ENCODE peak calls at places on chromosomes 4 and X, in four cellular contexts. One of them, this sample, is unnamed.

GRCh38 chr4:94519019-94519418 is 67.3 kb downstream of the PDLIM5 start:
- DNase-seq in HFF-Myc: no peak
- DNase-seq in left ventricle myocardium inferior: no peak
- DNase-seq in aorta: no peak
- DNase-seq in this sample: no peak

GRCh38 chr4:794911-795725 is 30.8 kb downstream of the CPLX1 start:
- DNase-seq in HFF-Myc: no peak
- DNase-seq in left ventricle myocardium inferior: no peak
- DNase-seq in aorta: peak; percentile 75
- DNase-seq in this sample: no peak

GRCh38 chrX:138897621-138898492 is 186.3 kb upstream of the FGF13 start:
- DNase-seq in HFF-Myc: no peak
- DNase-seq in left ventricle myocardium inferior: no peak
- DNase-seq in aorta: no peak
- DNase-seq in this sample: peak; percentile 69

GRCh38 chr4:183329244-183329643 is 7.0 kb upstream of the CLDN24 start:
- DNase-seq in HFF-Myc: no peak
- DNase-seq in left ventricle myocardium inferior: no peak
- DNase-seq in aorta: no peak
- DNase-seq in this sample: no peak

GRCh38 chr4:23455482-23455881 is 434.4 kb downstream of the PPARGC1A start:
- DNase-seq in HFF-Myc: no peak
- DNase-seq in left ventricle myocardium inferior: no peak
- DNase-seq in aorta: no peak
- DNase-seq in this sample: peak; percentile 8

GRCh38 chrX:145817299-145817665 is 347 bp upstream of the SLITRK2 start:
- DNase-seq in HFF-Myc: no peak
- DNase-seq in left ventricle myocardium inferior: no peak
- DNase-seq in aorta: peak; percentile 59
- DNase-seq in this sample: no peak

GRCh38 chr4:75180790-75181776 is 248.2 kb downstream of the PARM1 start:
- DNase-seq in HFF-Myc: no peak
- DNase-seq in left ventricle myocardium inferior: no peak
- DNase-seq in aorta: peak; percentile 75
- DNase-seq in this sample: no peak

GRCh38 chrX:131812847-131813825 is 210.0 kb upstream of the STK26 start:
- DNase-seq in HFF-Myc: no peak
- DNase-seq in left ventricle myocardium inferior: no peak
- DNase-seq in aorta: peak; percentile 86
- DNase-seq in this sample: no peak

GRCh38 chr4:147984065-147984777 is 252.3 kb downstream of the ARHGAP10 start:
- DNase-seq in HFF-Myc: peak; percentile 38
- DNase-seq in left ventricle myocardium inferior: no peak
- DNase-seq in aorta: no peak
- DNase-seq in this sample: peak; percentile 29

GRCh38 chr4:73508651-73509050 is 27.1 kb downstream of the AFM start:
- DNase-seq in HFF-Myc: no peak
- DNase-seq in left ventricle myocardium inferior: no peak
- DNase-seq in aorta: no peak
- DNase-seq in this sample: peak; percentile 24

GRCh38 chr4:152415980-152416379 is 119.9 kb downstream of the FBXW7 start:
- DNase-seq in HFF-Myc: no peak
- DNase-seq in left ventricle myocardium inferior: no peak
- DNase-seq in aorta: no peak
- DNase-seq in this sample: peak; percentile 47

GRCh38 chrX:117972681-117973080 is 143.9 kb downstream of the KLHL13 start:
- DNase-seq in HFF-Myc: no peak
- DNase-seq in left ventricle myocardium inferior: no peak
- DNase-seq in aorta: no peak
- DNase-seq in this sample: no peak

GRCh38 chrX:143781103-143781502 is 60.6 kb upstream of the SPANXN2 start:
- DNase-seq in HFF-Myc: no peak
- DNase-seq in left ventricle myocardium inferior: no peak
- DNase-seq in aorta: no peak
- DNase-seq in this sample: peak; percentile 27

GRCh38 chr4:6660430-6660829 is 19.9 kb downstream of the MRFAP1 start:
- DNase-seq in HFF-Myc: no peak
- DNase-seq in left ventricle myocardium inferior: no peak
- DNase-seq in aorta: no peak
- DNase-seq in this sample: no peak

GRCh38 chrX:13688384-13688771 is 550 bp upstream of the RAB9A start:
- DNase-seq in HFF-Myc: no peak
- DNase-seq in left ventricle myocardium inferior: no peak
- DNase-seq in aorta: no peak
- DNase-seq in this sample: peak; percentile 11

GRCh38 chr4:33715996-33716395 is 2528.3 kb downstream of the ARAP2 start:
- DNase-seq in HFF-Myc: peak; percentile 74
- DNase-seq in left ventricle myocardium inferior: no peak
- DNase-seq in aorta: no peak
- DNase-seq in this sample: peak; percentile 59

GRCh38 chr4:150251752-150252190 is 173.5 kb downstream of the DCLK2 start:
- DNase-seq in HFF-Myc: no peak
- DNase-seq in left ventricle myocardium inferior: no peak
- DNase-seq in aorta: no peak
- DNase-seq in this sample: no peak

GRCh38 chr4:98845960-98846359 is 83.0 kb downstream of the EIF4E start:
- DNase-seq in HFF-Myc: no peak
- DNase-seq in left ventricle myocardium inferior: no peak
- DNase-seq in aorta: no peak
- DNase-seq in this sample: no peak

GRCh38 chr4:118762753-118763477 is 73.0 kb downstream of the SEC24D start:
- DNase-seq in HFF-Myc: no peak
- DNase-seq in left ventricle myocardium inferior: no peak
- DNase-seq in aorta: no peak
- DNase-seq in this sample: no peak

GRCh38 chrX:125175991-125176390 is 143.7 kb upstream of the TEX13C start:
- DNase-seq in HFF-Myc: no peak
- DNase-seq in left ventricle myocardium inferior: no peak
- DNase-seq in aorta: no peak
- DNase-seq in this sample: no peak

GRCh38 chr4:48949518-48950207 is 36.4 kb upstream of the CWH43 start:
- DNase-seq in HFF-Myc: no peak
- DNase-seq in left ventricle myocardium inferior: no peak
- DNase-seq in aorta: no peak
- DNase-seq in this sample: peak; percentile 96

GRCh38 chr4:182745268-182745667 is 171.9 kb downstream of the DCTD start:
- DNase-seq in HFF-Myc: no peak
- DNase-seq in left ventricle myocardium inferior: no peak
- DNase-seq in aorta: no peak
- DNase-seq in this sample: peak; percentile 79

GRCh38 chr4:15436515-15436914 is 8.7 kb downstream of the C1QTNF7 start:
- DNase-seq in HFF-Myc: no peak
- DNase-seq in left ventricle myocardium inferior: no peak
- DNase-seq in aorta: no peak
- DNase-seq in this sample: no peak

GRCh38 chrX:10098235-10098819 is 58.4 kb upstream of the CLCN4 start:
- DNase-seq in HFF-Myc: no peak
- DNase-seq in left ventricle myocardium inferior: no peak
- DNase-seq in aorta: no peak
- DNase-seq in this sample: no peak

GRCh38 chr4:78532046-78532445 is 19.5 kb upstream of the ANXA3 start:
- DNase-seq in HFF-Myc: no peak
- DNase-seq in left ventricle myocardium inferior: no peak
- DNase-seq in aorta: no peak
- DNase-seq in this sample: peak; percentile 40

GRCh38 chrX:24204331-24204730 is 54.8 kb downstream of the ZFX start:
- DNase-seq in HFF-Myc: no peak
- DNase-seq in left ventricle myocardium inferior: no peak
- DNase-seq in aorta: no peak
- DNase-seq in this sample: peak; percentile 36

GRCh38 chr4:39933689-39934590 is 43.8 kb downstream of the PDS5A start:
- DNase-seq in HFF-Myc: no peak
- DNase-seq in left ventricle myocardium inferior: no peak
- DNase-seq in aorta: no peak
- DNase-seq in this sample: no peak

GRCh38 chr4:113707013-113707412 is 54.5 kb downstream of the CAMK2D start:
- DNase-seq in HFF-Myc: no peak
- DNase-seq in left ventricle myocardium inferior: no peak
- DNase-seq in aorta: no peak
- DNase-seq in this sample: peak; percentile 35

GRCh38 chr4:24537025-24537424 is 47.3 kb downstream of the DHX15 start:
- DNase-seq in HFF-Myc: no peak
- DNase-seq in left ventricle myocardium inferior: no peak
- DNase-seq in aorta: no peak
- DNase-seq in this sample: no peak

DNA sequence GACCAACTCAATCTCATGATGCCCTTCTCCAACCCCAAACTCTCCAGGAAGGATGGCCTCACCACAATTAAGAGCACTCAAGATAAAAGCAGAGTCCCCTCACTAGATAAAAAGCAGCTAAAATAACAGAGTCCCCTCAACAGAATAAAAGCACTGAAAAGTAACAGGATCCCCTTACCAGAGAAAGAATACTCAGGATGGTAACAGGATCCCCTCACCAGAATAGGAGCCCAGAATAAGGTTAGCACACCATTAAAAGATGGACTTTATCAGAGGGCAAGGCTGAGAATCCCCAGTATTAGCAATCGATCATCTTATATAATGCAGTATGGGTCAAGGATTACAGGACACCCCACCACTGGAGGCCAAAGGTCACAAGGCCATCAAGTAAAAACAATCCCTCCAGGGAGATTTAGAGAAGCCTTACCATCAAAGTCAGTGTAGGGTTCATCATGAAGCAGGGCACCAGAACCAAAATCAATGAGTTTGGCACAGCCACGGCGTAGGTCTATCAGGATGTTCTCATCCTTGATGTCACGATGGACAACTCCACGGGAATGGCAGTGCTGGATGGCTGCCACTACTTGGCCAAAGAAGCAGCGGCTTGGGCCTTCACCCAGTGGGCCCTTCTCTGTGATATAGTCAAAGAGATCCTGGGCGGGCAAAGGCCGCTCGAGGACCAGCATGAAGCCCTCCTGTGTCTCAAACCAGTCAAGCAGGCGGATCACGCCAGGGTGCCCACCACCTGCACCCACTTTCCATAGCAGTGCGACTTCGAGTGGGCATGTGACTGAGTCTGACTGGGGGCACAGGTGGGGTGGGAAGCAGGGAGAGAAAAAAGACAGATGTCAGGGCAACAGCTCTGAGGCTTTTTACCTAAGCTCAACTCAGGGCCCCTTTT is 3.4 kb upstream of the SLC35A2 start:
- DNase-seq in HFF-Myc: no peak
- DNase-seq in left ventricle myocardium inferior: no peak
- DNase-seq in aorta: no peak
- DNase-seq in this sample: no peak
- H3K4me3 ChIP-seq in HFF-Myc: no peak overlapping the region
- H3K4me3 ChIP-seq in left ventricle myocardium inferior: no peak overlapping the region
- H3K4me3 ChIP-seq in aorta: no peak overlapping the region
- H3K4me3 ChIP-seq in this sample: no peak overlapping the region

GRCh38 chr4:145870155-145871020 is 68.2 kb downstream of the ZNF827 start:
- DNase-seq in HFF-Myc: no peak
- DNase-seq in left ventricle myocardium inferior: no peak
- DNase-seq in aorta: no peak
- DNase-seq in this sample: peak; percentile 70
- H3K4me3 ChIP-seq in HFF-Myc: no peak overlapping the region
- H3K4me3 ChIP-seq in left ventricle myocardium inferior: no peak overlapping the region
- H3K4me3 ChIP-seq in aorta: no peak overlapping the region
- H3K4me3 ChIP-seq in this sample: no peak overlapping the region

GRCh38 chr4:16812041-16812440 is 86.4 kb downstream of the LDB2 start:
- DNase-seq in HFF-Myc: no peak
- DNase-seq in left ventricle myocardium inferior: no peak
- DNase-seq in aorta: no peak
- DNase-seq in this sample: no peak
- H3K4me3 ChIP-seq in HFF-Myc: no peak overlapping the region
- H3K4me3 ChIP-seq in left ventricle myocardium inferior: no peak overlapping the region
- H3K4me3 ChIP-seq in aorta: no peak overlapping the region
- H3K4me3 ChIP-seq in this sample: no peak overlapping the region

DNA sequence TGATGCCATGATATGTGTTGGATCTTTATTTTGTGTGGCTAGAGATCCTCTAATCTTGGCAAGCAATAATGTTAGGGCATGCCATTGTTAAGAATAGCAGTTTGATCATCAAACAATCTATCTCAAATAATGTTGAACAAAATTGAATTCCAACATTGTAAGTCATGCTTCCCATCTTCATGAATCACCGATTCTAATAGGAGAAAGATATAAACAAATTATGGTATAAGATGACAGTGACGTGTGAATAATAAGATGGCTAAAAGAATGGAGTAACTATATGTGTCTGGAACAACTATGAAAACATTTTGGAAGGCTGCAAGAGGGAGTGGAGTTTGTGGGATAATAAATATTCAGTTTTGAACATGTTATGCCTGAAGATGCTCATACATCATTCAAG is 208.4 kb downstream of the DTHD1 start:
- DNase-seq in HFF-Myc: no peak
- DNase-seq in left ventricle myocardium inferior: no peak
- DNase-seq in aorta: no peak
- DNase-seq in this sample: peak; percentile 21
- H3K4me3 ChIP-seq in HFF-Myc: no peak overlapping the region
- H3K4me3 ChIP-seq in left ventricle myocardium inferior: no peak overlapping the region
- H3K4me3 ChIP-seq in aorta: no peak overlapping the region
- H3K4me3 ChIP-seq in this sample: no peak overlapping the region

GRCh38 chrX:40101430-40101802 is 3.7 kb upstream of the BCOR start:
- DNase-seq in HFF-Myc: no peak
- DNase-seq in left ventricle myocardium inferior: no peak
- DNase-seq in aorta: no peak
- DNase-seq in this sample: no peak

GRCh38 chrX:40100537-40101429 is 3.0 kb upstream of the BCOR start:
- DNase-seq in HFF-Myc: no peak
- DNase-seq in left ventricle myocardium inferior: no peak
- DNase-seq in aorta: no peak
- DNase-seq in this sample: no peak

GRCh38 chrX:40098264-40099045 is 697 bp upstream of the BCOR start:
- DNase-seq in HFF-Myc: no peak
- DNase-seq in left ventricle myocardium inferior: peak; percentile 42
- DNase-seq in aorta: no peak
- DNase-seq in this sample: no peak

GRCh38 chrX:40099046-40099968 is 1.5 kb upstream of the BCOR start:
- DNase-seq in HFF-Myc: no peak
- DNase-seq in left ventricle myocardium inferior: peak; percentile 33
- DNase-seq in aorta: peak; percentile 84
- DNase-seq in this sample: no peak

DNA sequence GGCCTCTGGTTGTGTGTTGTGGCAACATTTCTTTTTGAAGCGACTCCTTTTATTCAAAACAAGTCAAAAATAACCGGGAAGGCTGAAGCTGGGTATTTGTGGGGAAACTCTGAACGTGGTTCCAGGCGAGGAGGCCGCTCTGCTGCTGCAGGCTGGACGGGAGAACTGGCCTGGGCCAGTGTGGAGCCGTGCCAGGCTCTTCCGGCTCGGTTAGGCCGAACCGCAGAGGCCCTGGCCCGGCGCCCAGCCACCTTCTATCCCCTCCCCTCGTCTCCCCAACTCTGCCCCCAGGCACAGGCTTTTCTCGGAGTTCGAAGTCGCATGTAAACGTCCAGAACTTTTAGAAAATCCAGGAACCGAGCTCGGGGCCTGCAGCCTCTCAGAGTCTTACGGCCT is 2.4 kb upstream of the BCOR start:
- DNase-seq in HFF-Myc: no peak
- DNase-seq in left ventricle myocardium inferior: peak; percentile 31
- DNase-seq in aorta: no peak
- DNase-seq in this sample: no peak
- H3K4me3 ChIP-seq in HFF-Myc: no peak overlapping the region
- H3K4me3 ChIP-seq in left ventricle myocardium inferior: no peak overlapping the region
- H3K4me3 ChIP-seq in aorta: no peak overlapping the region
- H3K4me3 ChIP-seq in this sample: no peak overlapping the region

GRCh38 chr4:42143996-42144395 is 8.5 kb downstream of the BEND4 start:
- DNase-seq in HFF-Myc: no peak
- DNase-seq in left ventricle myocardium inferior: no peak
- DNase-seq in aorta: no peak
- DNase-seq in this sample: no peak
- H3K4me3 ChIP-seq in HFF-Myc: no peak overlapping the region
- H3K4me3 ChIP-seq in left ventricle myocardium inferior: no peak overlapping the region
- H3K4me3 ChIP-seq in aorta: no peak overlapping the region
- H3K4me3 ChIP-seq in this sample: no peak overlapping the region